ENCODE peak calls at places on chromosomes 6 and 20, in nine cellular contexts. J is CD8-positive, alpha-beta T cell; C is PC-3; G is IMR-90; R is heart left ventricle; Q is small intestine; V is stomach; A is body of pancreas; U is lung. B is an unnamed sample.
A peak's percentile ranks its signal among the peaks of the same experiment; 100 is the strongest.

GRCh38 chr6:106823732-106824351 is 150.7 kb downstream of the CD24 start:
- DNase-seq in C (no peak), R (no peak), U (peak; percentile 41), G (no peak), V (peak; percentile 68), A (peak; percentile 49), Q (peak; percentile 14), J (no peak), B (no peak)

GRCh38 chr6:5151955-5152401 is 66.8 kb downstream of the PPP1R3G start:
- DNase-seq in J (no peak), G (peak; percentile 87), A (no peak), U (no peak), Q (no peak), C (peak; percentile 92), R (no peak), V (no peak), B (no peak)

GRCh38 chr6:44477293-44477894 is 89.9 kb downstream of the CDC5L start:
- DNase-seq in R (no peak), V (no peak), U (no peak), J (no peak), G (no peak), A (no peak), C (no peak), Q (no peak), B (no peak)

GRCh38 chr20:60695223-60695622 is 556.8 kb upstream of the CDH4 start:
- DNase-seq in R (no peak), A (no peak), Q (no peak), C (peak; percentile 3), V (no peak), U (no peak), J (no peak), G (peak; percentile 86), B (no peak)

GRCh38 chr6:42339991-42340401 is 111.7 kb downstream of the TRERF1 start:
- DNase-seq in R (no peak), J (no peak), V (no peak), U (no peak), C (peak; percentile 64), Q (no peak), A (no peak), G (peak; percentile 24), B (no peak)

GRCh38 chr6:154371337-154371736 is 14.7 kb upstream of the IPCEF1 start:
- DNase-seq in Q (no peak), V (no peak), A (no peak), R (no peak), J (no peak), U (no peak), G (no peak), C (no peak), B (no peak)

GRCh38 chr6:62707156-62707555 is 421.1 kb upstream of the KHDRBS2 start:
- DNase-seq in C (no peak), J (no peak), R (no peak), A (no peak), U (no peak), Q (no peak), G (no peak), V (no peak), B (no peak)

GRCh38 chr20:50514750-50515149 is 4.6 kb downstream of the PTPN1 start:
- DNase-seq in G (no peak), A (no peak), V (no peak), J (no peak), C (no peak), Q (no peak), R (no peak), U (no peak), B (no peak)

GRCh38 chr20:21395039-21395665 is 2.2 kb downstream of the NKX2-4 start:
- DNase-seq in Q (no peak), J (no peak), C (no peak), U (no peak), R (no peak), A (no peak), V (no peak), G (no peak), B (no peak)

GRCh38 chr6:42451146-42451594 is 556 bp downstream of the TRERF1 start:
- DNase-seq in V (no peak), R (no peak), J (no peak), U (no peak), G (no peak), C (no peak), Q (peak; percentile 10), A (no peak), B (peak; percentile 11)

GRCh38 chr6:167736486-167737204 is 90.1 kb upstream of the AFDN start:
- DNase-seq in R (no peak), J (no peak), A (no peak), V (peak; percentile 21), Q (no peak), G (no peak), U (no peak), C (no peak), B (no peak)

GRCh38 chr20:5569021-5569420 is 181.2 kb upstream of the SHLD1 start:
- DNase-seq in J (peak; percentile 54), G (peak; percentile 59), C (peak; percentile 84), V (no peak), A (peak; percentile 24), U (no peak), R (peak; percentile 22), Q (peak; percentile 72), B (peak; percentile 36)

GRCh38 chr20:62696431-62696957 is 12.1 kb upstream of the NTSR1 start:
- DNase-seq in J (no peak), C (no peak), A (no peak), Q (no peak), R (no peak), G (no peak), V (no peak), U (no peak), B (no peak)

GRCh38 chr20:37455659-37456058 is 65.4 kb upstream of the NNAT start:
- DNase-seq in G (no peak), Q (no peak), A (no peak), U (no peak), V (no peak), J (no peak), C (no peak), R (no peak), B (no peak)

GRCh38 chr20:37458761-37459160 is 62.3 kb upstream of the NNAT start:
- DNase-seq in C (no peak), A (no peak), Q (no peak), U (no peak), J (no peak), R (no peak), G (no peak), V (no peak), B (no peak)

GRCh38 chr20:37456948-37457347 is 64.1 kb upstream of the NNAT start:
- DNase-seq in V (no peak), R (no peak), Q (no peak), U (no peak), J (no peak), C (no peak), A (no peak), G (no peak), B (no peak)

GRCh38 chr20:37454636-37455035 is 66.4 kb upstream of the NNAT start:
- DNase-seq in U (no peak), G (no peak), C (no peak), V (no peak), J (no peak), R (no peak), Q (no peak), A (no peak), B (no peak)

DNA sequence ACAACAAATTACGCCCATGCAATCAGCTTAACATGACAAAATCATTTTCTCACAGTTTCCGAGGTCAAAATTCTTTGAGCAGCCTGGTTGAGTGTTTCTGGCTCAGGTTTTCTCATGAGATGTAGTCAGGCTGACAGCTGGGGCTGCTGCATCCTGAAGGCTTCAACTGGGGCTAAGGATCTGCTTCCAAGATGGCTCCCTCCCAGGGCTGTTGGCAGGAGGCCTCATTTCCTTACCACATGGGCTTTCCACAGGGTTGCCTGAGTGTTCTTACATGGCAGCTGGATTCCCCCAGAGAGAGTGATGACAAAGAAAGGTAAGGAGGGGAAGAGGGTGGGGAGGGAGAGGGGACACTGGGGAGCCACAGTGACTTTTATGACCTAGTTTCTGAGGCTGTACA is 63.1 kb upstream of the NNAT start:
- DNase-seq in C (no peak), J (no peak), Q (no peak), R (no peak), V (no peak), A (no peak), U (no peak), G (no peak), B (no peak)
- H3K9me3 ChIP-seq in C (no peaks in the 10 kb centered on the region), J (peaks cover 8% of the 10 kb centered on the region), Q (no peaks in the 10 kb centered on the region), R (no peaks in the 10 kb centered on the region), V (peaks cover 5% of the 10 kb centered on the region), A (no peaks in the 10 kb centered on the region), U (peaks cover 19% of the 10 kb centered on the region), G (peaks cover 16% of the 10 kb centered on the region), B (peaks cover 23% of the 10 kb centered on the region)

DNA sequence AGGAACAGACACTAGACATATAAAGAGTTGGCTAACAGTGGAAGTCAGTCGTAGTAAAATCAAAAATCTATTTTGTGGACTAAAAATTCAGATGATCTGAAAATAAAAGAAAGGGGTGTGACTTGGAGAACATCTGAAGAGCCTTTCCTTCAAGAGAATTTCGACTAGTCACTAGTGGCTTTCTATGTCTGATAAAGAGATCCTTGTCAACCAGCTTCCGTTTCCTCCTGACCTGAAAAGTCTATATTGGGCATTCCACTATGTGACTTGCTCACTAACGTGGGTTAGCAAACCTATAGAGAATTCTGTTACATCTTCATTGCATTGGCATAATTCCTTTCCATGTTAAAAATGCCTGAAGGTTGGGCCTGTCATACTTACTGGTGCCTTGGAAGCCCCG is 25.9 kb downstream of the TRAF3IP2 start:
- DNase-seq in U (no peak), C (no peak), A (no peak), V (no peak), J (no peak), G (no peak), Q (no peak), R (no peak), B (no peak)
- H3K27ac ChIP-seq in U (no peak overlapping the region), C (no peak overlapping the region), A (no peak overlapping the region), V (no peak overlapping the region), J (no peak overlapping the region), G (no peak overlapping the region), Q (no peak overlapping the region), R (peak overlapping the region; percentile 53), B (no peak overlapping the region)

DNA sequence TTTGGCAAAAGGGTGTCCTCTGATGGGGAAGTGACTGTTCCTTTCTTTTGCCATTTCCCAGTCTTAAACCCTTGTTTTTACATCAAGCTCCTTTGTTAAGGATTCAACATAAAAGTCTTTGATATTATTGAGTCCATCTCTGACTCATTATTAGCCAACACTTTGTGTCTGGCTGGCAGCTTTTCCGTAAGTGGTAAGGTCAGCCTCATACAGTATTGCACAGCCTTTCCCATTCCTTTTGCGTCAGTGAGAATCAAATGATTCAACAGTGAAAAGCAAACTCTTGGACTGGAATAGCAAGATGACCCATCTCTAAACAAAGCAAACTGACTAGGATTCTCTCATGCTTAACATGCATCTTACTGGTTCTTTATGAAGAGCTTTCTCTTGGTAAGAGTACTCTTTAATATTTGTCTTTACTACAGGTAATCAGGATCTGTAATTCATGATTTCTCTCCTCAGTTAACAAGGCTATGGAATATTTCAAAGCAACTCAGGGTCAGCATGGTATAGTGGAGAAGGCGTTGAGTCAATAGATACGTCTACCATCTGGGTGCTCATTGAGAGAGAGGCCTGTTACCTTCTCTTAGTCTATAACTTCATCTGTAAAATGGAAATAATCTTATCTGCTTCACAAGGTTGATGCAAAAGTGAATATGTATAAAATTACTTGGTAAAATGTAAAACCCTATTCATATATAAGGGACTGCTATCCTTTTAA is 183.6 kb downstream of the PRL start:
- DNase-seq in J (no peak), U (peak; percentile 40), A (no peak), V (no peak), R (peak; percentile 14), C (peak; percentile 98), Q (no peak), G (peak; percentile 100), B (no peak)
- H3K27me3 ChIP-seq in J (no peaks in the 10 kb centered on the region), U (no peaks in the 10 kb centered on the region), A (no peaks in the 10 kb centered on the region), V (no peaks in the 10 kb centered on the region), R (no peaks in the 10 kb centered on the region), C (no peaks in the 10 kb centered on the region), Q (no peaks in the 10 kb centered on the region), G (no peaks in the 10 kb centered on the region), B (no peaks in the 10 kb centered on the region)

GRCh38 chr6:17908831-17909230 is 78.6 kb downstream of the KIF13A start:
- DNase-seq in J (no peak), A (no peak), R (no peak), U (no peak), G (no peak), Q (no peak), V (no peak), C (no peak), B (no peak)
- H3K9me3 ChIP-seq in J (no peaks in the 10 kb centered on the region), A (no peaks in the 10 kb centered on the region), R (no peaks in the 10 kb centered on the region), U (no peaks in the 10 kb centered on the region), G (no peaks in the 10 kb centered on the region), Q (no peaks in the 10 kb centered on the region), V (no peaks in the 10 kb centered on the region), C (no peaks in the 10 kb centered on the region), B (no peaks in the 10 kb centered on the region)